ENCODE peak calls at places on chromosomes 12 and 14, in four cellular contexts. L, J, C and W are unnamed samples.

GRCh38 chr12:44885902-44886301 is 9.8 kb upstream of the NELL2 start:
- DNase-seq in L (no peak), J (no peak), C (no peak), W (no peak)

GRCh38 chr12:43692064-43692463 is 66.5 kb downstream of the PUS7L start:
- DNase-seq in L (peak), J (no peak), C (no peak), W (no peak)

GRCh38 chr12:33771889-33772288 is 250.4 kb upstream of the ALG10 start:
- DNase-seq in C (no peak), L (no peak), J (no peak), W (no peak)

GRCh38 chr12:101570022-101570421 is 24.7 kb upstream of the MYBPC1 start:
- DNase-seq in C (peak), J (no peak), L (no peak), W (no peak)

GRCh38 chr12:53474077-53474476 is 22.2 kb downstream of the PCBP2 start:
- DNase-seq in J (no peak), L (no peak), C (no peak), W (no peak)

GRCh38 chr12:12718853-12719252 is 1.7 kb downstream of the CDKN1B start:
- DNase-seq in C (no peak), J (no peak), L (no peak), W (no peak)

GRCh38 chr14:59543873-59544272 is 32.7 kb downstream of the CCDC175 start:
- DNase-seq in J (no peak), C (no peak), L (no peak), W (no peak)

GRCh38 chr12:41032386-41032785 is 155.7 kb upstream of the PDZRN4 start:
- DNase-seq in L (no peak), J (no peak), C (no peak), W (no peak)

GRCh38 chr14:45135181-45135580 is 549 bp upstream of the FANCM start:
- DNase-seq in J (no peak), C (no peak), L (no peak), W (no peak)

DNA sequence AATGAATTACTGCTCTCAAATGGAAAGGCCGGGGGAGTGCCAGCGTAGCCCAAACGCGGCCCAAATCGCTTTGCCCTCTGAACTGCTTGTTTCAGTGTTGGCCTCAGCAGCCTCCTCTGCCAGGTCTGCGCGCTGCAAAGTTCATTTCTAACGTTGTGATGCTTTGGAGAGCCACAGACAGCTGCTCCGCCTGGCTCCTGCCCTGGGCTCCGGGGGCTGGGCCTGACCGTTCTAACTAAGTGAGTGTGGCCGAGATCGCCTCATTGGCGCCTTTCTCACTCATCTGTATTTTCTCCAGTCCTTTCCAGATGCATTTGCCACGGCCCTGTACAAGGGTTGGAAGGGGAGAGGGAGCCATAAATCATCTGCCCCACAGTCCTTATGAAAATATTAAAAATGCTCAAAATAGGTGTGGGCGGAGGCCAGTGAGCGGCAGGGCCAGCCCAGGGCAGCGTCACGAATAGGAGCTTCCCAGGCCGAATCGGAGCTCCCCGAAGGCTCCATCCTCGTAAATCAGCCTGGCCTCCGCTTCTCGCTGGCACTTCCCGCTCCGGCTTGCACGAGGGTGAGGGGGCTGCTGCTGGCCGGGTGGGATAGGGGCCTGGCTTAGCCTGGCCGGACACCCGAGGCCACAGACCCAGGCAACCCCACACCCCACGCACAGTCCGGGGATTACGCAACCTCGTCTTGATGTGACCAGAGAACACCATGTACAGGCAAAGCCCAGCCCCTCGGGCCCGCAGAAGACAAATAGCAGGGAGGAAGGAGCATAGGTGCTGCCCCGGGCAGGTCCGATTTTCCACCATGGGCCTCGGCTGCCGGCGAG is 196.6 kb upstream of the DIO3 start:
- DNase-seq in C (no peak), J (no peak), L (no peak), W (peak)
- H3K27ac ChIP-seq in C (no peak), J (peak), L (no peak), W (no peak)

DNA sequence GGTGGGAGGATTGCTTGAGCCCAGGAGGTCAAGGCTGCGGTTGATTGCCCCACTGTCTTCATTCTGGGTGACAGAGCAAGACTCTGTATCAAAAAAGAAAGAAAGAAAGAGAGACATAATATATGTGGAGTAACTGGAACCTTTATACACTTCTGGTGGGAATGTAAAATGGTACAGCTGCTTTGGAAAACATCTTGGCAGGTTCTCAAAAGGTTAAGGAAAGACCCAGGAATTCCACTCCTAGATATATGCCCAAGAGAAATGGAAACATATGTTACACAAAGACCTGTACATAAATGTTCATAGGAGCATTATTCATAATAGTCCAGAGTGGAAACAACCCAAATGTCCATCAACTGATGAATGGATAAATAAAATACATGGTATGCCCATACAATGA is 7.2 kb downstream of the RBMS2 start:
- DNase-seq in C (peak), L (no peak), J (no peak), W (no peak)
- H3K27ac ChIP-seq in C (peak), L (no peak), J (peak), W (no peak)

GRCh38 chr14:100534528-100535286 is 52.5 kb downstream of the BEGAIN start:
- DNase-seq in J (peak), C (no peak), L (no peak), W (peak)
- H3K27ac ChIP-seq in J (no peak), C (no peak), L (no peak), W (peak)

GRCh38 chr12:62817556-62818271 is 117.2 kb downstream of the PPM1H start:
- DNase-seq in J (no peak), L (no peak), C (no peak), W (peak)
- H3K27ac ChIP-seq in J (peak), L (no peak), C (no peak), W (no peak)